ENCODE peak calls at places on chromosomes 7 and 10, in nine cellular contexts. One of them, this sample, is unnamed.

GRCh38 chr7:39592586-39592985 is 26.4 kb downstream of the YAE1 start:
- DNase-seq in OCI-LY7: no peak
- DNase-seq in endodermal cell: no peak
- DNase-seq in endothelial cell: no peak
- DNase-seq in CD8-positive, alpha-beta T cell: no peak
- DNase-seq in IMR-90: peak; percentile 84
- DNase-seq in progenitor cell of endocrine pancreas: no peak
- DNase-seq in AG04450: no peak
- DNase-seq in epithelial cell of esophagus: peak; percentile 60
- DNase-seq in this sample: no peak

GRCh38 chr7:27606270-27607209 is 56.1 kb downstream of the HIBADH start:
- DNase-seq in IMR-90: peak; percentile 81
- DNase-seq in epithelial cell of esophagus: peak; percentile 26
- DNase-seq in AG04450: no peak
- DNase-seq in progenitor cell of endocrine pancreas: no peak
- DNase-seq in endothelial cell: no peak
- DNase-seq in endodermal cell: no peak
- DNase-seq in CD8-positive, alpha-beta T cell: no peak
- DNase-seq in OCI-LY7: no peak
- DNase-seq in this sample: peak; percentile 32

GRCh38 chr7:105911961-105912575 is 35.7 kb upstream of the ATXN7L1 start:
- DNase-seq in AG04450: no peak
- DNase-seq in CD8-positive, alpha-beta T cell: no peak
- DNase-seq in endodermal cell: no peak
- DNase-seq in IMR-90: peak; percentile 60
- DNase-seq in endothelial cell: no peak
- DNase-seq in epithelial cell of esophagus: no peak
- DNase-seq in progenitor cell of endocrine pancreas: no peak
- DNase-seq in OCI-LY7: no peak
- DNase-seq in this sample: no peak

GRCh38 chr7:118352854-118353453 is 128.4 kb downstream of the ANKRD7 start:
- DNase-seq in endodermal cell: no peak
- DNase-seq in CD8-positive, alpha-beta T cell: no peak
- DNase-seq in endothelial cell: no peak
- DNase-seq in IMR-90: no peak
- DNase-seq in OCI-LY7: peak; percentile 29
- DNase-seq in progenitor cell of endocrine pancreas: no peak
- DNase-seq in AG04450: no peak
- DNase-seq in epithelial cell of esophagus: peak; percentile 66
- DNase-seq in this sample: no peak

GRCh38 chr10:124651402-124651887 is 92.7 kb downstream of the FAM53B start:
- DNase-seq in endothelial cell: no peak
- DNase-seq in IMR-90: no peak
- DNase-seq in CD8-positive, alpha-beta T cell: no peak
- DNase-seq in epithelial cell of esophagus: no peak
- DNase-seq in progenitor cell of endocrine pancreas: no peak
- DNase-seq in OCI-LY7: no peak
- DNase-seq in AG04450: no peak
- DNase-seq in endodermal cell: no peak
- DNase-seq in this sample: no peak

GRCh38 chr7:44693641-44694313 is 54.9 kb upstream of the ZMIZ2 start:
- DNase-seq in OCI-LY7: no peak
- DNase-seq in AG04450: peak; percentile 29
- DNase-seq in CD8-positive, alpha-beta T cell: no peak
- DNase-seq in IMR-90: peak; percentile 85
- DNase-seq in progenitor cell of endocrine pancreas: no peak
- DNase-seq in endodermal cell: no peak
- DNase-seq in endothelial cell: no peak
- DNase-seq in epithelial cell of esophagus: peak; percentile 18
- DNase-seq in this sample: no peak

GRCh38 chr7:108650487-108650886 is 80.8 kb downstream of the DNAJB9 start:
- DNase-seq in epithelial cell of esophagus: peak; percentile 4
- DNase-seq in progenitor cell of endocrine pancreas: no peak
- DNase-seq in CD8-positive, alpha-beta T cell: no peak
- DNase-seq in AG04450: no peak
- DNase-seq in IMR-90: peak; percentile 29
- DNase-seq in endothelial cell: no peak
- DNase-seq in endodermal cell: no peak
- DNase-seq in OCI-LY7: no peak
- DNase-seq in this sample: no peak

GRCh38 chr7:9698375-9698774 is 1265.0 kb downstream of the NXPH1 start:
- DNase-seq in CD8-positive, alpha-beta T cell: no peak
- DNase-seq in AG04450: no peak
- DNase-seq in endodermal cell: no peak
- DNase-seq in IMR-90: no peak
- DNase-seq in progenitor cell of endocrine pancreas: no peak
- DNase-seq in endothelial cell: no peak
- DNase-seq in OCI-LY7: no peak
- DNase-seq in epithelial cell of esophagus: no peak
- DNase-seq in this sample: no peak

GRCh38 chr7:53690411-53690810 is 655.0 kb downstream of the POM121L12 start:
- DNase-seq in endodermal cell: no peak
- DNase-seq in endothelial cell: no peak
- DNase-seq in IMR-90: no peak
- DNase-seq in AG04450: no peak
- DNase-seq in OCI-LY7: no peak
- DNase-seq in CD8-positive, alpha-beta T cell: no peak
- DNase-seq in epithelial cell of esophagus: no peak
- DNase-seq in progenitor cell of endocrine pancreas: no peak
- DNase-seq in this sample: no peak

GRCh38 chr10:329361-330099 is 194.3 kb downstream of the ZMYND11 start:
- DNase-seq in endothelial cell: no peak
- DNase-seq in progenitor cell of endocrine pancreas: no peak
- DNase-seq in AG04450: peak; percentile 88
- DNase-seq in CD8-positive, alpha-beta T cell: peak; percentile 52
- DNase-seq in epithelial cell of esophagus: peak; percentile 93
- DNase-seq in OCI-LY7: peak; percentile 82
- DNase-seq in IMR-90: peak; percentile 96
- DNase-seq in endodermal cell: peak; percentile 58
- DNase-seq in this sample: peak; percentile 92

GRCh38 chr7:44060091-44060947 is 5.0 kb downstream of the PGAM2 start:
- DNase-seq in epithelial cell of esophagus: no peak
- DNase-seq in AG04450: no peak
- DNase-seq in CD8-positive, alpha-beta T cell: no peak
- DNase-seq in OCI-LY7: no peak
- DNase-seq in IMR-90: no peak
- DNase-seq in progenitor cell of endocrine pancreas: no peak
- DNase-seq in endodermal cell: no peak
- DNase-seq in endothelial cell: no peak
- DNase-seq in this sample: peak; percentile 49

GRCh38 chr7:3301831-3302618 is 973 bp downstream of the SDK1 start:
- DNase-seq in endodermal cell: peak; percentile 74
- DNase-seq in endothelial cell: peak; percentile 26
- DNase-seq in IMR-90: peak; percentile 29
- DNase-seq in CD8-positive, alpha-beta T cell: no peak
- DNase-seq in OCI-LY7: no peak
- DNase-seq in AG04450: no peak
- DNase-seq in progenitor cell of endocrine pancreas: peak; percentile 29
- DNase-seq in epithelial cell of esophagus: peak; percentile 9
- DNase-seq in this sample: no peak

GRCh38 chr7:96775046-96775445 is 65.4 kb upstream of the SEM1 start:
- DNase-seq in endodermal cell: no peak
- DNase-seq in endothelial cell: no peak
- DNase-seq in IMR-90: no peak
- DNase-seq in AG04450: no peak
- DNase-seq in progenitor cell of endocrine pancreas: no peak
- DNase-seq in epithelial cell of esophagus: no peak
- DNase-seq in OCI-LY7: no peak
- DNase-seq in CD8-positive, alpha-beta T cell: no peak
- DNase-seq in this sample: no peak

GRCh38 chr7:96781919-96782318 is 72.3 kb upstream of the SEM1 start:
- DNase-seq in progenitor cell of endocrine pancreas: no peak
- DNase-seq in epithelial cell of esophagus: peak; percentile 41
- DNase-seq in OCI-LY7: no peak
- DNase-seq in IMR-90: no peak
- DNase-seq in CD8-positive, alpha-beta T cell: no peak
- DNase-seq in AG04450: no peak
- DNase-seq in endothelial cell: no peak
- DNase-seq in endodermal cell: no peak
- DNase-seq in this sample: no peak

GRCh38 chr7:96773483-96773882 is 63.8 kb upstream of the SEM1 start:
- DNase-seq in OCI-LY7: no peak
- DNase-seq in progenitor cell of endocrine pancreas: no peak
- DNase-seq in CD8-positive, alpha-beta T cell: no peak
- DNase-seq in AG04450: no peak
- DNase-seq in IMR-90: no peak
- DNase-seq in endodermal cell: no peak
- DNase-seq in endothelial cell: no peak
- DNase-seq in epithelial cell of esophagus: no peak
- DNase-seq in this sample: no peak

GRCh38 chr7:96772295-96772694 is 62.6 kb upstream of the SEM1 start:
- DNase-seq in epithelial cell of esophagus: no peak
- DNase-seq in AG04450: no peak
- DNase-seq in OCI-LY7: no peak
- DNase-seq in IMR-90: no peak
- DNase-seq in endothelial cell: no peak
- DNase-seq in CD8-positive, alpha-beta T cell: no peak
- DNase-seq in endodermal cell: no peak
- DNase-seq in progenitor cell of endocrine pancreas: no peak
- DNase-seq in this sample: no peak

GRCh38 chr7:96778263-96778662 is 68.6 kb upstream of the SEM1 start:
- DNase-seq in AG04450: no peak
- DNase-seq in OCI-LY7: peak; percentile 2
- DNase-seq in IMR-90: no peak
- DNase-seq in endothelial cell: no peak
- DNase-seq in progenitor cell of endocrine pancreas: no peak
- DNase-seq in endodermal cell: peak; percentile 82
- DNase-seq in CD8-positive, alpha-beta T cell: no peak
- DNase-seq in epithelial cell of esophagus: peak; percentile 53
- DNase-seq in this sample: no peak
- TF ChIP-seq CTCF in AG04450: no peak
- TF ChIP-seq CTCF in OCI-LY7: peak; percentile 50
- TF ChIP-seq CTCF in IMR-90: no peak
- TF ChIP-seq CTCF in endothelial cell: no peak
- TF ChIP-seq CTCF in progenitor cell of endocrine pancreas: peak; percentile 34
- TF ChIP-seq CTCF in endodermal cell: peak; percentile 76
- TF ChIP-seq CTCF in CD8-positive, alpha-beta T cell: no peak
- TF ChIP-seq CTCF in epithelial cell of esophagus: peak; percentile 45
- TF ChIP-seq CTCF in this sample: peak; percentile 7

GRCh38 chr7:5231811-5232484 is 41.9 kb downstream of the WIPI2 start:
- DNase-seq in progenitor cell of endocrine pancreas: no peak
- DNase-seq in CD8-positive, alpha-beta T cell: no peak
- DNase-seq in IMR-90: no peak
- DNase-seq in OCI-LY7: peak; percentile 71
- DNase-seq in endothelial cell: no peak
- DNase-seq in epithelial cell of esophagus: no peak
- DNase-seq in endodermal cell: no peak
- DNase-seq in AG04450: no peak
- DNase-seq in this sample: peak; percentile 47
- TF ChIP-seq CTCF in progenitor cell of endocrine pancreas: no peak
- TF ChIP-seq CTCF in CD8-positive, alpha-beta T cell: no peak
- TF ChIP-seq CTCF in IMR-90: no peak
- TF ChIP-seq CTCF in OCI-LY7: no peak
- TF ChIP-seq CTCF in endothelial cell: no peak
- TF ChIP-seq CTCF in epithelial cell of esophagus: no peak
- TF ChIP-seq CTCF in endodermal cell: no peak
- TF ChIP-seq CTCF in AG04450: no peak
- TF ChIP-seq CTCF in this sample: no peak

GRCh38 chr10:48885376-48885775 is 54.3 kb downstream of the LRRC18 start:
- DNase-seq in CD8-positive, alpha-beta T cell: no peak
- DNase-seq in endodermal cell: peak; percentile 66
- DNase-seq in IMR-90: no peak
- DNase-seq in progenitor cell of endocrine pancreas: no peak
- DNase-seq in endothelial cell: peak; percentile 35
- DNase-seq in OCI-LY7: peak; percentile 19
- DNase-seq in AG04450: no peak
- DNase-seq in epithelial cell of esophagus: peak; percentile 28
- DNase-seq in this sample: no peak
- TF ChIP-seq CTCF in CD8-positive, alpha-beta T cell: no peak
- TF ChIP-seq CTCF in endodermal cell: peak; percentile 77
- TF ChIP-seq CTCF in IMR-90: peak; percentile 15
- TF ChIP-seq CTCF in progenitor cell of endocrine pancreas: peak; percentile 54
- TF ChIP-seq CTCF in endothelial cell: peak; percentile 23
- TF ChIP-seq CTCF in OCI-LY7: peak; percentile 41
- TF ChIP-seq CTCF in AG04450: no peak
- TF ChIP-seq CTCF in epithelial cell of esophagus: peak; percentile 32
- TF ChIP-seq CTCF in this sample: no peak

GRCh38 chr10:48612241-48612943 is 7.5 kb upstream of the ARHGAP22 start:
- DNase-seq in progenitor cell of endocrine pancreas: no peak
- DNase-seq in CD8-positive, alpha-beta T cell: no peak
- DNase-seq in AG04450: no peak
- DNase-seq in OCI-LY7: no peak
- DNase-seq in endodermal cell: peak; percentile 22
- DNase-seq in endothelial cell: no peak
- DNase-seq in IMR-90: peak; percentile 38
- DNase-seq in epithelial cell of esophagus: no peak
- DNase-seq in this sample: no peak

GRCh38 chr10:48616436-48616835 is 11.6 kb upstream of the ARHGAP22 start:
- DNase-seq in endodermal cell: no peak
- DNase-seq in progenitor cell of endocrine pancreas: no peak
- DNase-seq in AG04450: no peak
- DNase-seq in endothelial cell: no peak
- DNase-seq in IMR-90: no peak
- DNase-seq in CD8-positive, alpha-beta T cell: no peak
- DNase-seq in epithelial cell of esophagus: no peak
- DNase-seq in OCI-LY7: no peak
- DNase-seq in this sample: no peak

GRCh38 chr10:48611133-48611532 is 6.3 kb upstream of the ARHGAP22 start:
- DNase-seq in progenitor cell of endocrine pancreas: no peak
- DNase-seq in AG04450: no peak
- DNase-seq in CD8-positive, alpha-beta T cell: no peak
- DNase-seq in endothelial cell: no peak
- DNase-seq in IMR-90: no peak
- DNase-seq in endodermal cell: peak; percentile 35
- DNase-seq in epithelial cell of esophagus: no peak
- DNase-seq in OCI-LY7: no peak
- DNase-seq in this sample: no peak

GRCh38 chr10:48613015-48613414 is 8.1 kb upstream of the ARHGAP22 start:
- DNase-seq in progenitor cell of endocrine pancreas: no peak
- DNase-seq in endodermal cell: no peak
- DNase-seq in OCI-LY7: no peak
- DNase-seq in endothelial cell: no peak
- DNase-seq in AG04450: no peak
- DNase-seq in IMR-90: peak; percentile 20
- DNase-seq in epithelial cell of esophagus: no peak
- DNase-seq in CD8-positive, alpha-beta T cell: no peak
- DNase-seq in this sample: no peak

DNA sequence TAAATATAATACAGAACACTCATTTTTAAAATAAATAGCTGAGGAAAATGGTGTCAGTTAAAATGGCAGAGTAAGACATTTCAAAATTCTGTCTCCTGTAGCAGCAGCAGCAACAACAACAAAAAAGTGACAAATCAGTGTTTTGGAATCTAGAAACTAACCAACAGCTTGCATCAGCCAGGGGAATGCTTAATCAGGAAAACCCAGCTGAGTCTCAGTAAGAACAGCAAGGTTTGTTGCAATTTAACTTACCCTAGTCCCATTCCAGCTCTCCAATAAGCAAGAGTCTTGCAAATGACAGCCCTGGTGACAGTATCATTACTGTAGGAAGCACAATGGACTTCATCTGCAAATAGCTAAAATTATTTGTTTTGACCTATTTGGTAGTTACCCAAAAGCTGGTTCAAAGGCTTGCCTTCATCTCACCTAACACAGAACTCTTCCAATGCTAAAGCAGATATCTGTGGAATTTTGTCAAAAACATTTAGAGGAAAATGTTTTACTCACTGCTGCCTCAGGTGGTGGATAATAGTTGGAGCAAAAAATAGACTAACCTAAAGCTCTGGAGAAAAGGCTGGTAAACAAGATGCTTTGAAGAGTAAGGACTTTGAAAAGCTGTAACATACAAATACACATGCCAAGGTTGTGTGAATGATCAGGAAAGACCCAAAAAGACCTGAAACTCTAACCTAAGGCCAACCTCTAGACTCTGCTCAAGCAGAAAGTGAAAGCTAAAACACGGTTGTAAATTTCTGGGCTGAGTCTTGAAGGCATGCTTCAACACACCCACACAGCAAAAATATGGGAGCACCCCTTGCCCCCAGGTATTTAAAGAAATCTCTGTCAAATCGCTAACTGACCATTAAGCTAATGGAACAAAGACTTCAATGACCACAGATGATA is 9.9 kb upstream of the ARHGAP22 start:
- DNase-seq in OCI-LY7: no peak
- DNase-seq in progenitor cell of endocrine pancreas: no peak
- DNase-seq in IMR-90: peak; percentile 34
- DNase-seq in endothelial cell: no peak
- DNase-seq in endodermal cell: peak; percentile 26
- DNase-seq in CD8-positive, alpha-beta T cell: no peak
- DNase-seq in epithelial cell of esophagus: no peak
- DNase-seq in AG04450: no peak
- DNase-seq in this sample: no peak
- TF ChIP-seq CTCF in OCI-LY7: peak; percentile 80
- TF ChIP-seq CTCF in progenitor cell of endocrine pancreas: peak; percentile 45
- TF ChIP-seq CTCF in IMR-90: peak; percentile 32
- TF ChIP-seq CTCF in endothelial cell: peak; percentile 65
- TF ChIP-seq CTCF in endodermal cell: peak; percentile 70
- TF ChIP-seq CTCF in CD8-positive, alpha-beta T cell: no peak
- TF ChIP-seq CTCF in epithelial cell of esophagus: peak; percentile 46
- TF ChIP-seq CTCF in AG04450: peak; percentile 45
- TF ChIP-seq CTCF in this sample: peak; percentile 35

This sample was measured in right lobe of liver.